ENCODE peak calls at places on chromosomes 7 and 10, in six cellular contexts. S is BE2C, B is A549, R is pancreas, N is adrenal gland, A is IMR-90. U is an unnamed sample.

GRCh38 chr10:1732501-1733123 is 4.7 kb downstream of the ADARB2 start:
- DNase-seq in B (no peak), N (no peak), S (no peak), A (no peak), R (no peak), U (no peak)

GRCh38 chr7:70599446-70600190 is 532.3 kb upstream of the GALNT17 start:
- DNase-seq in S (no peak), N (no peak), A (no peak), B (no peak), R (no peak), U (no peak)

GRCh38 chr10:116787018-116787674 is 44.8 kb upstream of the HSPA12A start:
- DNase-seq in S (no peak), N (no peak), A (no peak), B (no peak), R (no peak), U (no peak)

GRCh38 chr7:157564518-157565177 is 227.8 kb downstream of the DNAJB6 start:
- DNase-seq in S (no peak), B (no peak), R (peak; percentile 3), A (peak; percentile 4), N (no peak), U (no peak)

GRCh38 chr7:50653997-50654425 is 88.8 kb upstream of the DDC start:
- DNase-seq in A (peak; percentile 20), S (no peak), B (no peak), N (no peak), R (no peak), U (peak; percentile 67)

GRCh38 chr7:140284062-140284461 is 107.3 kb upstream of the KDM7A start:
- DNase-seq in S (no peak), B (no peak), A (no peak), N (no peak), R (no peak), U (no peak)

GRCh38 chr7:129550673-129551360 is 48.5 kb downstream of the SMKR1 start:
- DNase-seq in N (no peak), A (no peak), B (no peak), R (no peak), S (peak; percentile 50), U (no peak)

GRCh38 chr10:103687718-103688117 is 167.7 kb downstream of the SH3PXD2A start:
- DNase-seq in N (no peak), A (no peak), B (no peak), R (no peak), S (no peak), U (no peak)

GRCh38 chr10:68105820-68106219 is 3.5 kb upstream of the MYPN start:
- DNase-seq in S (peak; percentile 18), R (no peak), A (peak; percentile 78), N (no peak), B (no peak), U (no peak)

GRCh38 chr7:119664601-119665000 is 608.4 kb upstream of the KCND2 start:
- DNase-seq in N (no peak), R (no peak), B (no peak), A (peak; percentile 70), S (no peak), U (no peak)

GRCh38 chr7:12257582-12257981 is 46.5 kb downstream of the TMEM106B start:
- DNase-seq in A (peak; percentile 39), B (no peak), R (no peak), N (no peak), S (no peak), U (no peak)

GRCh38 chr7:46694058-46694457 is 773.0 kb upstream of the IGFBP3 start:
- DNase-seq in R (no peak), S (no peak), N (no peak), B (no peak), A (no peak), U (no peak)

GRCh38 chr10:14195455-14195854 is 135.3 kb downstream of the FRMD4A start:
- DNase-seq in A (no peak), B (no peak), N (no peak), S (no peak), R (no peak), U (no peak)

GRCh38 chr7:22934023-22934422 is 79.9 kb downstream of the HYCC1 start:
- DNase-seq in B (no peak), R (no peak), N (no peak), A (no peak), S (no peak), U (no peak)

GRCh38 chr7:65409363-65409762 is 35.7 kb downstream of the ZNF92 start:
- DNase-seq in S (no peak), A (no peak), B (no peak), N (no peak), R (no peak), U (no peak)

GRCh38 chr7:129644634-129645230 is 33.2 kb downstream of the NRF1 start:
- DNase-seq in R (no peak), N (no peak), S (no peak), B (no peak), A (peak; percentile 68), U (no peak)

GRCh38 chr10:96266118-96266770 is 5.1 kb downstream of the BLNK start:
- DNase-seq in N (no peak), B (no peak), S (no peak), A (no peak), R (no peak), U (no peak)
- H3K4me1 ChIP-seq in N (no peaks in the 10 kb centered on the region), B (no peaks in the 10 kb centered on the region), S (no peaks in the 10 kb centered on the region), A (no peaks in the 10 kb centered on the region), R (peaks cover 34% of the 10 kb centered on the region), U (no peaks in the 10 kb centered on the region)

GRCh38 chr7:3089493-3089892 is 45.8 kb upstream of the CARD11 start:
- DNase-seq in N (no peak), R (no peak), B (peak; percentile 56), S (no peak), A (peak; percentile 6), U (no peak)
- TF ChIP-seq CTCF in N (peak; percentile 33), R (no peak), B (peak; percentile 45), S (peak; percentile 37), A (no peak), U (peak; percentile 57)

GRCh38 chr10:7512487-7512886 is 101.7 kb upstream of the SFMBT2 start:
- DNase-seq in A (no peak), B (no peak), S (no peak), N (no peak), R (no peak), U (no peak)
- H3K4me1 ChIP-seq in A (no peaks in the 10 kb centered on the region), B (no peaks in the 10 kb centered on the region), S (peaks cover 10% of the 10 kb centered on the region), N (no peaks in the 10 kb centered on the region), R (no peaks in the 10 kb centered on the region), U (no peaks in the 10 kb centered on the region)

GRCh38 chr10:50554995-50555568 is 68.7 kb downstream of the SGMS1 start:
- DNase-seq in R (no peak), S (peak; percentile 21), A (peak; percentile 67), B (no peak), N (no peak), U (no peak)
- TF ChIP-seq CTCF in R (no peak), S (peak; percentile 17), A (no peak), B (peak; percentile 25), N (no peak), U (no peak)

GRCh38 chr10:126972622-126973414 is 67.6 kb downstream of the DOCK1 start:
- DNase-seq in R (no peak), N (no peak), S (no peak), B (peak; percentile 58), A (peak; percentile 97), U (no peak)

GRCh38 chr10:126966938-126967337 is 61.7 kb downstream of the DOCK1 start:
- DNase-seq in A (no peak), R (no peak), N (no peak), S (no peak), B (no peak), U (no peak)

GRCh38 chr10:126964190-126964589 is 59.0 kb downstream of the DOCK1 start:
- DNase-seq in S (no peak), A (no peak), R (no peak), B (no peak), N (no peak), U (no peak)

GRCh38 chr10:126975221-126975620 is 70.0 kb downstream of the DOCK1 start:
- DNase-seq in A (no peak), B (no peak), S (no peak), N (no peak), R (no peak), U (no peak)

GRCh38 chr10:126969310-126969709 is 64.1 kb downstream of the DOCK1 start:
- DNase-seq in B (peak; percentile 16), R (no peak), S (no peak), N (no peak), A (no peak), U (no peak)
- H3K4me1 ChIP-seq in B (peaks cover 19% of the 10 kb centered on the region), R (no peaks in the 10 kb centered on the region), S (no peaks in the 10 kb centered on the region), N (peaks cover 11% of the 10 kb centered on the region), A (peaks cover 6% of the 10 kb centered on the region), U (peaks cover 11% of the 10 kb centered on the region)

DNA sequence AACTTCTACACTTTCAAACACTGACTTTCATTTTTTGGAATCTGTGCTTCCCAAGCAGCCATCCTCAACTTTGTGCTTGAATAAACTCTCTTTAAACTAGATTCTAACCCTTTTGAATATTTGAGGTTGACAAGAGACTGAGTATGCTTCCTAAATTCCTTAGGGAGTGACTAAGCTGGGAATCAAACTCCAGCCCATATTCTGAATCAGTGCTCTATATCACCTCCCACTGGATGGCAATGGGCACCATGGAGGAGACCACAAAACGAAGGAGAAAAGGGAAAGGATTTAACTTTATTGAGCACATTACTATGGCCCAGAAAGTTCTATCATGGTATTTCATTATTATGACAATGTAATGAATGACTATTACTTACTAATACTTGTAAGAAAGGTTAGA is 17.2 kb upstream of the SLC26A4 start:
- DNase-seq in B (no peak), R (no peak), S (no peak), A (peak; percentile 78), N (no peak), U (no peak)
- TF ChIP-seq CTCF in B (no peak), R (no peak), S (peak; percentile 30), A (peak; percentile 49), N (no peak), U (no peak)

GRCh38 chr10:26464632-26465280 is 26.6 kb downstream of the APBB1IP start:
- DNase-seq in S (no peak), B (no peak), A (no peak), R (no peak), N (no peak), U (no peak)

GRCh38 chr10:26463986-26464385 is 25.8 kb downstream of the APBB1IP start:
- DNase-seq in R (no peak), S (no peak), B (no peak), N (no peak), A (no peak), U (no peak)

GRCh38 chr10:26468691-26469090 is 30.6 kb downstream of the APBB1IP start:
- DNase-seq in N (no peak), A (no peak), S (no peak), B (no peak), R (no peak), U (no peak)

GRCh38 chr10:26468291-26468690 is 30.1 kb downstream of the APBB1IP start:
- DNase-seq in N (no peak), S (no peak), R (no peak), B (no peak), A (no peak), U (no peak)

GRCh38 chr10:26467639-26468038 is 29.5 kb downstream of the APBB1IP start:
- DNase-seq in B (no peak), S (no peak), N (no peak), A (no peak), R (no peak), U (no peak)
- H3K4me1 ChIP-seq in B (peaks cover 19% of the 10 kb centered on the region), S (no peaks in the 10 kb centered on the region), N (no peaks in the 10 kb centered on the region), A (no peaks in the 10 kb centered on the region), R (no peaks in the 10 kb centered on the region), U (no peaks in the 10 kb centered on the region)